ENCODE peak calls at places on chromosomes 13 and 19, in five cellular contexts. I, Y, V, X and Z are unnamed samples.

GRCh38 chr13:113855012-113855921 is 8.6 kb downstream of the GAS6 start:
- DNase-seq in I (peak; percentile 3), Y (no peak), V (peak; percentile 50), X (no peak), Z (no peak)

GRCh38 chr13:48527955-48528354 is 4.9 kb downstream of the RCBTB2 start:
- DNase-seq in I (no peak), Y (no peak), V (no peak), X (no peak), Z (no peak)

GRCh38 chr19:5504115-5504514 is 48.9 kb downstream of the ZNRF4 start:
- DNase-seq in I (no peak), Y (no peak), V (no peak), X (no peak), Z (peak; percentile 15)

GRCh38 chr19:1465191-1466016 is 13.6 kb downstream of the C19orf25 start:
- DNase-seq in I (peak; percentile 35), Y (no peak), V (no peak), X (no peak), Z (no peak)

GRCh38 chr19:1076046-1076386 is 9.0 kb downstream of the ARHGAP45 start:
- DNase-seq in I (no peak), Y (no peak), V (no peak), X (no peak), Z (no peak)

GRCh38 chr19:5522106-5522505 is 45.6 kb downstream of the TINCR start:
- DNase-seq in I (no peak), Y (no peak), V (no peak), X (no peak), Z (no peak)

GRCh38 chr13:21124853-21125252 is 51.5 kb downstream of the SKA3 start:
- DNase-seq in I (peak; percentile 5), Y (no peak), V (peak; percentile 58), X (no peak), Z (peak; percentile 77)

GRCh38 chr19:48196321-48196761 is 25.9 kb downstream of the ZSWIM9 start:
- DNase-seq in I (no peak), Y (no peak), V (no peak), X (no peak), Z (no peak)

GRCh38 chr19:46610851-46611770 is 10.0 kb downstream of the CALM3 start:
- DNase-seq in I (no peak), Y (no peak), V (peak; percentile 56), X (no peak), Z (no peak)

GRCh38 chr19:45646345-45646698 is 7.1 kb upstream of the EML2 start:
- DNase-seq in I (no peak), Y (no peak), V (no peak), X (no peak), Z (no peak)

GRCh38 chr13:19171563-19171962 is 10.1 kb downstream of the TUBA3C start:
- DNase-seq in I (no peak), Y (no peak), V (no peak), X (no peak), Z (no peak)

GRCh38 chr13:101930331-101930730 is 471.5 kb downstream of the FGF14 start:
- DNase-seq in I (no peak), Y (no peak), V (no peak), X (no peak), Z (no peak)

GRCh38 chr19:35641515-35642151 is at the start of gene ETV2:
- DNase-seq in I (no peak), Y (no peak), V (no peak), X (peak; percentile 16), Z (no peak)

GRCh38 chr19:45526143-45526542 is 18.9 kb downstream of the VASP start:
- DNase-seq in I (peak; percentile 76), Y (no peak), V (peak; percentile 65), X (no peak), Z (peak; percentile 70)

GRCh38 chr19:48635966-48636858 is 967 bp downstream of the DBP start:
- DNase-seq in I (no peak), Y (no peak), V (no peak), X (no peak), Z (no peak)

GRCh38 chr19:46587861-46588260 is 13.3 kb upstream of the CALM3 start:
- DNase-seq in I (no peak), Y (no peak), V (no peak), X (no peak), Z (no peak)

GRCh38 chr19:48186541-48186991 is 16.1 kb downstream of the ZSWIM9 start:
- DNase-seq in I (no peak), Y (no peak), V (no peak), X (no peak), Z (no peak)

DNA sequence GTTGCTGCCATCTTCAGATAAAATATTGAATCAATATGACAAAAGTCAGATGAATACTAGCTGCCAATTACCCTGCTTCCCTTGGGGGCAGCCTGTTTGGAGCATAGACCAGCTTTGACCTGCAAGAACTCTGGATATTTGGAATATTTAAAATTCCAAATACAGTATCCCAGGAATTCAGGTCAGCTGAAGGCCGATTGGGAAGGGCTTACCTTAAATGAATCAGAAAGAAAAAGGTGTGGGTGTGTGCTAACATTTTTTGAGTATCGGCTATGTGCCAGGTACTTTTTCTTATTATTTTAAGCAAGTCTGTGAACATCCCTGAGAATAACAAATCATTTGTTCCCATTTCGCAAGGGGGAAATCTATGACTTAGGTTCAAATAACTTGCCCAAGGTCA is 1.8 kb upstream of the RUBCNL start:
- DNase-seq in I (no peak), Y (no peak), V (no peak), X (no peak), Z (no peak)
- TF ChIP-seq CTCF in I (no peak), Y (no peak), V (no peak), X (no peak), Z (no peak)

GRCh38 chr13:36530861-36531590 is 98.7 kb downstream of the CCNA1 start:
- DNase-seq in I (no peak), Y (no peak), V (no peak), X (no peak), Z (no peak)

GRCh38 chr13:36530050-36530789 is 97.9 kb downstream of the CCNA1 start:
- DNase-seq in I (no peak), Y (peak; percentile 29), V (peak; percentile 85), X (no peak), Z (no peak)

GRCh38 chr13:36528105-36528504 is 95.8 kb downstream of the CCNA1 start:
- DNase-seq in I (no peak), Y (no peak), V (no peak), X (no peak), Z (no peak)

GRCh38 chr13:36531746-36532486 is 99.6 kb downstream of the CCNA1 start:
- DNase-seq in I (no peak), Y (no peak), V (peak; percentile 30), X (no peak), Z (no peak)

DNA sequence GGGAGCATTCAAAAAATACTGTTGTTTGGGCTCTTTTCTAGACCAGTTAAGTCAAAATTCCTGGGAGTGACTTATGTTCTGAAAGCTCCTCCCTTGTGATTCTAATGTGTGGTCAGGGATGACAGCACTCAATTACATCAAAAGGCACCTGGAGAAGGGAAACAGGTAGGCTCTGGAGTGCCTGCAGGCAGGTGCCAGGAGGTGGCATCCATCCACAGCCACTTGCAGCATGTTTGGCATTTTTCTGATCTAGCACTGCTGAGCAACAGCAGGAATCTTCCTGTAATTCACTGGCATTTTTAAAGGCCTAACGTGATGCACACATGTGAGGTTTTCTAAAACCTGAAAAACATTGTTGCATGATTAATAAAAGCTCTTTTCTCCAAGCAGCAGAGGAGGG is 94.6 kb downstream of the CCNA1 start:
- DNase-seq in I (no peak), Y (no peak), V (no peak), X (no peak), Z (no peak)
- TF ChIP-seq CTCF in I (no peak), Y (no peak), V (no peak), X (no peak), Z (no peak)

DNA sequence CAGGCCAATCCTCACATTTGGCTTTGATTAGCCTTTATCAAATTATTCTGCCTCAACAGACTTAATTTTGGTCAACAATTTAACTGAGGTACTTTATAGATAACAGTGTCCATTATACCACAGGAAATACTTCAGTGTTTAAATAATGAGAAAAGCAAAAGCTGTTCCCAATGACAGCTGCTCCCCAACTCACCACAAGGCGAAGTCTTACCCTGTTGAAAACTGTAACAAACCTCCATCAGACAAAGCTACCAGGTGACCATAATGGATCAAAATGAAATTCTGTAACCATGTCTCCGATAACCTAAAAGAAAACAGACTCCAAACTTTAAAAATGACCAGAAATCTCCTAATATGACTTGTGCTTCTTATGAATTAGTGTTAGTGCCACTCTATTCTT is 50.3 kb downstream of the ZNF44 start:
- DNase-seq in I (no peak), Y (no peak), V (no peak), X (no peak), Z (no peak)
- TF ChIP-seq CTCF in I (no peak), Y (no peak), V (no peak), X (no peak), Z (no peak)

GRCh38 chr13:53151692-53152421 is 123.2 kb downstream of the OLFM4 start:
- DNase-seq in I (peak; percentile 67), Y (no peak), V (no peak), X (no peak), Z (peak; percentile 14)
- TF ChIP-seq CTCF in I (peak; percentile 75), Y (no peak), V (peak; percentile 46), X (no peak), Z (peak; percentile 40)

GRCh38 chr19:42130254-42130573 is 2.0 kb downstream of the POU2F2 start:
- DNase-seq in I (no peak), Y (no peak), V (no peak), X (no peak), Z (no peak)

GRCh38 chr19:42126565-42126964 is 5.7 kb downstream of the POU2F2 start:
- DNase-seq in I (no peak), Y (no peak), V (no peak), X (no peak), Z (no peak)

GRCh38 chr19:42132030-42132628 is at the start of gene POU2F2:
- DNase-seq in I (peak; percentile 49), Y (no peak), V (no peak), X (peak; percentile 84), Z (no peak)

GRCh38 chr19:42131149-42132029 is 857 bp downstream of the POU2F2 start:
- DNase-seq in I (no peak), Y (no peak), V (no peak), X (no peak), Z (no peak)

GRCh38 chr19:42129399-42130253 is 2.6 kb downstream of the POU2F2 start:
- DNase-seq in I (peak; percentile 49), Y (peak; percentile 62), V (no peak), X (no peak), Z (no peak)
- TF ChIP-seq CTCF in I (no peak), Y (no peak), V (no peak), X (no peak), Z (no peak)

DNA sequence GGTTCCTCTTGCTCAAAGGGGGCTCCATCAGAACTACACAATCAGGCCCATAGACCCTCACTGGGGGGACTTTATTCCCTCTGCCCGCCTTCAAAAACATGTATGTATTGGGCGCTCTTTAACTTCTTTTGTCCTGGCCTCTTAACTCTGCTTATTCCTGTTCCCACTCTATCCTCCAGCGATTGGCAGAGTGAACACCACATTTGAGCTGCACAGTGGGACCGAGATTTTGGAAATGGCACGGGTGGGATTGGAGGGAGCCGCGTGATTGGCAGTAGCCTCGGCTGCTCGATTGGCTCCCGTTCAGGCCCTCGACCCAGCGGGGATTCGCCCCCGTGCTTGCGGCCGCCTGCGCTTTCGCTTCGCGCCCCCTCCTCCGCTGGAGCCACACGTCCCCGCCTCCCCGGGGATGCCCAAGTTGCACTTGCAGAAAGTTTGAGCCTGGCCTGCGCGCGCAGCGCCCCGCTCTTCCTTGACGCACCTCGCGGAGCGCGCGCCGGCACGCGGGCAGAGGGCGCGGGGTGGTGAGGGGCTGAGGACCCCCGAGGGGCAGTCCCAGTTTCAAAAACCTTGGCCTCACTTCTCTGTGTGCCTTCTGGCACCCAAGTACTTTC is at the start of gene ZIC5:
- DNase-seq in I (no peak), Y (no peak), V (peak; percentile 83), X (no peak), Z (no peak)
- TF ChIP-seq CTCF in I (no peak), Y (no peak), V (no peak), X (no peak), Z (no peak)